ENCODE peak calls at places on chromosomes 2 and 18, in ten cellular contexts. O is activated gamma-delta T cell, L is fibroblast of gingiva, Z is adipocyte, U is putamen, R is astrocyte of the spinal cord, E is GM12865, T is HT1080, A is left cardiac atrium, C is NCI-H2081. B is an unnamed sample.

GRCh38 chr2:239663364-239663924 is 262.6 kb upstream of the HDAC4 start:
- DNase-seq in O (no peak), E (no peak), R (no peak), C (no peak), U (no peak), Z (no peak), A (no peak), T (no peak), L (no peak), B (no peak)

GRCh38 chr2:133841905-133842304 is 273.6 kb upstream of the NCKAP5 start:
- DNase-seq in O (no peak), Z (peak; percentile 86), U (no peak), A (peak; percentile 57), L (peak; percentile 68), E (no peak), R (peak; percentile 95), T (peak; percentile 98), C (no peak), B (peak; percentile 83)

GRCh38 chr2:84231474-84231873 is 227.6 kb downstream of the SUCLG1 start:
- DNase-seq in T (no peak), R (no peak), A (no peak), L (no peak), O (no peak), C (no peak), E (no peak), U (peak; percentile 75), Z (no peak), B (no peak)

GRCh38 chr2:176830362-176830761 is 382.2 kb upstream of the HNRNPA3 start:
- DNase-seq in L (no peak), T (no peak), R (no peak), C (peak; percentile 62), E (peak; percentile 53), O (no peak), Z (no peak), U (no peak), A (no peak), B (no peak)

GRCh38 chr18:31185551-31185950 is 22.9 kb upstream of the DSC1 start:
- DNase-seq in L (no peak), R (peak; percentile 15), E (no peak), O (no peak), A (no peak), T (peak; percentile 71), C (no peak), U (no peak), Z (no peak), B (no peak)

GRCh38 chr18:76374330-76375281 is 120.4 kb downstream of the ZNF516 start:
- DNase-seq in U (no peak), R (no peak), E (peak; percentile 73), T (no peak), O (no peak), L (no peak), A (no peak), C (no peak), Z (no peak), B (no peak)

GRCh38 chr2:196987298-196987653 is 60.8 kb upstream of the PGAP1 start:
- DNase-seq in U (no peak), R (no peak), C (no peak), O (no peak), E (no peak), A (no peak), Z (peak; percentile 58), T (no peak), L (no peak), B (no peak)

GRCh38 chr2:86441392-86441788 is 219 bp downstream of the KDM3A start:
- DNase-seq in Z (no peak), R (peak; percentile 8), T (no peak), L (no peak), C (no peak), U (no peak), A (no peak), O (no peak), E (no peak), B (no peak)

GRCh38 chr2:25620077-25620476 is 53.3 kb downstream of the DTNB start:
- DNase-seq in L (no peak), E (no peak), A (no peak), T (no peak), U (no peak), R (no peak), C (peak; percentile 40), O (no peak), Z (no peak), B (no peak)

GRCh38 chr2:113760400-113760799 is 4.0 kb upstream of the SLC35F5 start:
- DNase-seq in E (no peak), A (no peak), T (peak; percentile 37), C (no peak), R (peak; percentile 57), L (peak; percentile 86), U (no peak), Z (peak; percentile 69), O (no peak), B (no peak)

GRCh38 chr2:239343946-239344856 is 56.6 kb downstream of the HDAC4 start:
- DNase-seq in A (no peak), R (no peak), C (peak; percentile 20), O (no peak), L (no peak), E (no peak), Z (no peak), T (no peak), U (peak; percentile 60), B (no peak)

GRCh38 chr2:168614291-168615018 is 158.4 kb downstream of the CERS6 start:
- DNase-seq in A (no peak), E (peak; percentile 28), U (no peak), T (peak; percentile 12), C (no peak), Z (no peak), R (no peak), L (no peak), O (no peak), B (peak; percentile 59)

GRCh38 chr18:6355789-6356589 is 58.7 kb downstream of the L3MBTL4 start:
- DNase-seq in T (peak; percentile 80), O (no peak), R (peak; percentile 33), Z (no peak), E (peak; percentile 39), L (no peak), A (no peak), C (peak; percentile 9), U (no peak), B (peak; percentile 2)

GRCh38 chr18:50610349-50610748 is 50.5 kb downstream of the MAPK4 start:
- DNase-seq in U (no peak), E (peak; percentile 26), A (no peak), L (no peak), T (no peak), Z (no peak), R (no peak), O (no peak), C (no peak), B (no peak)

GRCh38 chr2:12059616-12060441 is 313.4 kb downstream of the LPIN1 start:
- DNase-seq in A (no peak), U (no peak), R (peak; percentile 73), T (peak; percentile 71), L (peak; percentile 30), C (no peak), Z (peak; percentile 61), E (no peak), O (no peak), B (peak; percentile 25)

GRCh38 chr2:181077128-181077709 is 96.8 kb downstream of the UBE2E3 start:
- DNase-seq in O (no peak), E (peak; percentile 79), Z (peak; percentile 75), A (no peak), L (peak; percentile 40), C (peak; percentile 57), T (peak; percentile 53), U (peak; percentile 40), R (peak; percentile 61), B (peak; percentile 30)

GRCh38 chr18:79954791-79955190 is 3.3 kb upstream of the SLC66A2 start:
- DNase-seq in R (no peak), O (no peak), C (no peak), Z (no peak), A (no peak), U (no peak), T (no peak), L (no peak), E (no peak), B (no peak)

GRCh38 chr2:54545700-54546450 is 89.7 kb downstream of the SPTBN1 start:
- DNase-seq in R (peak; percentile 48), Z (no peak), T (peak; percentile 87), E (no peak), U (no peak), A (no peak), C (no peak), L (peak; percentile 27), O (no peak), B (peak; percentile 47)

GRCh38 chr2:134647607-134648256 is 71.1 kb downstream of the TMEM163 start:
- DNase-seq in L (no peak), R (no peak), A (no peak), C (no peak), O (no peak), E (no peak), U (no peak), Z (no peak), T (no peak), B (no peak)

GRCh38 chr2:149329068-149329467 is 1.3 kb upstream of the LYPD6 start:
- DNase-seq in R (no peak), E (peak; percentile 41), C (no peak), T (no peak), L (no peak), O (no peak), U (no peak), A (no peak), Z (peak; percentile 28), B (peak; percentile 9)

GRCh38 chr18:79947054-79947755 is 4.2 kb downstream of the SLC66A2 start:
- DNase-seq in U (no peak), O (no peak), E (no peak), A (no peak), R (no peak), L (peak; percentile 73), Z (peak; percentile 17), C (no peak), T (no peak), B (peak; percentile 36)

GRCh38 chr2:47405757-47406156 is 2.8 kb downstream of the MSH2 start:
- DNase-seq in Z (no peak), O (no peak), R (no peak), T (no peak), E (no peak), C (no peak), U (no peak), L (no peak), A (no peak), B (no peak)

GRCh38 chr2:108637304-108637669 is 82.0 kb upstream of the RANBP2 start:
- DNase-seq in U (no peak), T (peak; percentile 83), Z (peak; percentile 74), R (peak; percentile 91), O (no peak), C (no peak), L (peak; percentile 14), A (peak; percentile 74), E (peak; percentile 46), B (no peak)

GRCh38 chr2:46318579-46319460 is 21.6 kb downstream of the EPAS1 start:
- DNase-seq in L (no peak), R (no peak), U (no peak), C (no peak), E (no peak), A (no peak), O (no peak), Z (no peak), T (no peak), B (no peak)